ENCODE peak calls at places on chromosomes 13 and 19, in six cellular contexts. K is psoas muscle; Q is tibial artery; G is adrenal gland; X is CD8-positive, alpha-beta T cell; J is BE2C. M is an unnamed sample. For H3K4me1, the result is how much of the 10 kb centered on the place peaks cover.

GRCh38 chr19:16571689-16572331 is 405 bp downstream of the SLC35E1 start:
- DNase-seq in K (peak), Q (no peak), G (no peak), X (no peak), J (peak), M (peak)

GRCh38 chr13:75372517-75372916 is 109.5 kb downstream of the TBC1D4 start:
- DNase-seq in K (no peak), Q (no peak), G (no peak), X (no peak), J (peak), M (no peak)

GRCh38 chr13:30477346-30478235 is 11.9 kb upstream of the HMGB1 start:
- DNase-seq in K (no peak), Q (no peak), G (no peak), X (no peak), J (no peak), M (no peak)

GRCh38 chr13:50797081-50797480 is 46.4 kb downstream of the DLEU7 start:
- DNase-seq in K (no peak), Q (no peak), G (no peak), X (no peak), J (no peak), M (no peak)

GRCh38 chr13:46679369-46680180 is 117.4 kb downstream of the ESD start:
- DNase-seq in K (no peak), Q (no peak), G (no peak), X (peak), J (peak), M (no peak)

GRCh38 chr13:35871561-35871960 is 259.6 kb downstream of the DCLK1 start:
- DNase-seq in K (no peak), Q (no peak), G (no peak), X (no peak), J (no peak), M (no peak)

GRCh38 chr19:53772943-53773342 is 51.2 kb downstream of the NLRP12 start:
- DNase-seq in K (no peak), Q (no peak), G (peak), X (peak), J (peak), M (no peak)

GRCh38 chr19:13692096-13692495 is 72.2 kb upstream of the MRI1 start:
- DNase-seq in K (no peak), Q (no peak), G (peak), X (no peak), J (no peak), M (no peak)

GRCh38 chr19:17311455-17312248 is 2.3 kb downstream of the DDA1 start:
- DNase-seq in K (no peak), Q (no peak), G (peak), X (no peak), J (no peak), M (no peak)

GRCh38 chr19:50458396-50459066 is 17.8 kb upstream of the EMC10 start:
- DNase-seq in K (no peak), Q (no peak), G (no peak), X (no peak), J (no peak), M (no peak)

GRCh38 chr19:6229951-6230712 is 49.6 kb downstream of the MLLT1 start:
- DNase-seq in K (peak), Q (no peak), G (no peak), X (no peak), J (no peak), M (no peak)

GRCh38 chr13:41456768-41457588 is at the start of gene RGCC:
- DNase-seq in K (peak), Q (peak), G (peak), X (peak), J (peak), M (peak)

GRCh38 chr13:30840515-30840914 is 65.6 kb upstream of the MEDAG start:
- DNase-seq in K (no peak), Q (no peak), G (no peak), X (no peak), J (no peak), M (no peak)

GRCh38 chr13:66996503-66996902 is 233.6 kb downstream of the PCDH9 start:
- DNase-seq in K (no peak), Q (no peak), G (no peak), X (no peak), J (no peak), M (no peak)

GRCh38 chr13:95100525-95101121 is 200.6 kb downstream of the ABCC4 start:
- DNase-seq in K (no peak), Q (no peak), G (no peak), X (no peak), J (no peak), M (no peak)

GRCh38 chr13:23547000-23547590 is 23.1 kb upstream of the TNFRSF19 start:
- DNase-seq in K (peak), Q (peak), G (peak), X (no peak), J (peak), M (no peak)

GRCh38 chr19:52190679-52191293 is 934 bp downstream of the PPP2R1A start:
- DNase-seq in K (peak), Q (peak), G (peak), X (no peak), J (no peak), M (peak)

GRCh38 chr19:43634877-43635560 is 4.6 kb downstream of the CADM4 start:
- DNase-seq in K (no peak), Q (no peak), G (peak), X (no peak), J (no peak), M (no peak)

GRCh38 chr19:28456708-28457320 is 756.1 kb downstream of the UQCRFS1 start:
- DNase-seq in K (no peak), Q (no peak), G (no peak), X (no peak), J (no peak), M (no peak)

GRCh38 chr13:44329909-44330545 is 43.6 kb upstream of the SERP2 start:
- DNase-seq in K (no peak), Q (no peak), G (no peak), X (no peak), J (no peak), M (no peak)

GRCh38 chr13:30577381-30577780 is 40.3 kb upstream of the USPL1 start:
- DNase-seq in K (no peak), Q (no peak), G (peak), X (no peak), J (no peak), M (no peak)

GRCh38 chr13:20197361-20197834 is 4.7 kb upstream of the GJB2 start:
- DNase-seq in K (no peak), Q (no peak), G (no peak), X (no peak), J (no peak), M (no peak)

GRCh38 chr13:111031531-111031961 is 83.6 kb upstream of the ARHGEF7 start:
- DNase-seq in K (peak), Q (peak), G (peak), X (no peak), J (no peak), M (no peak)

GRCh38 chr19:33676999-33677665 is 55.4 kb downstream of the CHST8 start:
- DNase-seq in K (no peak), Q (peak), G (no peak), X (no peak), J (peak), M (no peak)

GRCh38 chr19:55432355-55432959 is 10.6 kb downstream of the SHISA7 start:
- DNase-seq in K (peak), Q (no peak), G (no peak), X (no peak), J (no peak), M (no peak)

DNA sequence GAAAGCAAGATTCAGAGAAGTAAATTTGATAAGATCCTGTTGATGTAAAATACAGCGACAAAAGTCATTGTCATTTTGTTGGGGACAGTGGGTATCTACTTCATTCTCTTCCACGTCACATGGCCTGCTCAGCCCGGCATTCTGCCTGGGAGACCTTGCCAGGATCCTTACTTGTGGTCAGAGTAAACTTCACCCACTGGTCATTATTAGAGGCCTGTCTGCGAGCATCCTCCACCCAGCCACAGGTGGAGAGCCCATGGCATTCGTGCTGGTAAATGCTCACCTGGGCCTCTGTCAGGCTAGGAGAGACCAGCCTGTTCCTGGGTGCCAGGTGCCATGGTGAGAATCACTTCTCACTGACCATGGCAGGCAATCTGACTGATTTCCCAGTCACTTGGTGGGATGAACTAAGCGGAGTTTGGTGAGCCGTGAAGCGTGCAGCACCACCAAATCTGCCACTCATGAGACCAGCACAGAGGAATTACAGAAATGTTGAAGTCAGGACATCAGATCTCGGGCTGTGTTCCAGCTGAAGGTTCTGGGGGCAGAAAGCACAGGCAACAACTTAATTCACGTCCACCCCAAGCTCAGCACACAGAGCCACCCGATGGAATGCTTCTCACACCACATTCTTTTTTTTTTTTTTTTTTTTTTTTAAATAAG is 107.0 kb downstream of the SIPA1L3 start:
- DNase-seq in K (no peak), Q (no peak), G (no peak), X (no peak), J (no peak), M (no peak)
- H3K4me1 ChIP-seq in K (under half), Q (under half), G (under half), X (under half), J (under half), M (under half)

GRCh38 chr19:46915386-46915785 is 54.6 kb downstream of the ARHGAP35 start:
- DNase-seq in K (no peak), Q (no peak), G (no peak), X (no peak), J (no peak), M (no peak)

GRCh38 chr19:46911456-46911855 is 50.7 kb downstream of the ARHGAP35 start:
- DNase-seq in K (no peak), Q (no peak), G (no peak), X (no peak), J (no peak), M (no peak)

GRCh38 chr19:46916971-46917370 is 56.2 kb downstream of the ARHGAP35 start:
- DNase-seq in K (no peak), Q (no peak), G (no peak), X (no peak), J (no peak), M (no peak)

GRCh38 chr19:46913198-46913851 is 52.5 kb downstream of the ARHGAP35 start:
- DNase-seq in K (no peak), Q (no peak), G (no peak), X (no peak), J (no peak), M (no peak)

DNA sequence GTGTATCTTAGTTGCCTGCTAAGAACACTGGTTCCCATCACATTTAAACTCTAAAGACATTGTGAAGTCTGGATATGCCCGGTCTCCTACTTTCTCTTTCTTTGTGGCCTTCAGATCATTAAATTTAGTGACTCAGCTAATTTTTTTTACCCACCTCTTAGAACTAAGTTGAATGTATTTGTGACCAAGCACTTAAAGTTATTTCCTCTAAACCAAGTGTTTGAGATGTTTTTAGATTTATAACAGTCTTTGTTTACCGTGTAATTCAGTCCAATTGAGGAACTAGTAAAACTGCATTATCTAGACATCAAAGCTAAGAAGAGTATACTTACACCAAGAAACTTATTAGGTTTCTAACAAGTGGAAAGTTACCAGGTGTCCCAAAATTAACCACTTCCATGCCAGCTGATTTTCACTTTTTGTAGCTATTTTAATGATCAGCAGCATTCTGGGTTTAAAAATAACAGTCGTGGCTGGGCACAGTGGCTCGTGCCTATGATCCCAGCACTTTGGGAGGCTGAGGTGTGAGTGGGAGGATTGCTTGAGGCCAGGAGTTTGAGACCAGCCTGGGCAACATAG is 53.1 kb downstream of the ARHGAP35 start:
- DNase-seq in K (no peak), Q (no peak), G (no peak), X (no peak), J (no peak), M (no peak)
- H3K4me3 ChIP-seq in K (no peak), Q (no peak), G (no peak), X (no peak), J (no peak), M (no peak)

DNA sequence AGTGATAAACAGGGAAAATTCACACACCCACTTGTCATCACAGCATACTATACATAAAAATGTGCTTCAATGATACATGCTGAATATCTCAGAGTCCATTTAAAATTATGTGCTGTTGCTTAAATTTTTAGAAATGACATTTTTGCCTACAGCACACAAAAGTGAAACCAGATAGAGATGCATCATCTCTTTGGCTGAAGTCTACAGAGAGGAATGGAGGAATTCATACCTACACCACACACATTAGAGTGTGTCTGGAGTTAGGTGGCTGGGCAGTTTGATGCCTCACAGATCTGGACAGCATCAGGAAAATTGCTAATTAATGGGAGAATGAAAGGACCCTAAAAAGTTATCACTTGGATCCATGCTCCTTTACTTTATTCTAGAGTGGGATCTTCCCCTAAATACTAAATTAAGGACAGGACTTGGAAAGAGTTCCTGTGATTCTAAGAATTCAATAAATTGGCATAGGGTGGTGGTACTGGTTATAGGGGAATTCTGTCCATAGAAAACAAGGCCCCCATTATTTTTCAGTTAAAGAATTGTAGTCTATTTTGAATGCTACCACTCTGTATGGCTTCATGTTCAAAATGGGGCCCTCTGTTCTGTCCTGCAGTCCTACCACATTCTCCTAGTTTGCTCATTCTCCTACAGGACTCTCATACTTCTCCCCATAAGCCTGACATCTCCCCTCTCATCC is 41.3 kb downstream of the RCBTB2 start:
- DNase-seq in K (no peak), Q (no peak), G (no peak), X (no peak), J (no peak), M (no peak)
- H3K4me1 ChIP-seq in K (under half), Q (under half), G (under half), X (half or more), J (under half), M (under half)

DNA sequence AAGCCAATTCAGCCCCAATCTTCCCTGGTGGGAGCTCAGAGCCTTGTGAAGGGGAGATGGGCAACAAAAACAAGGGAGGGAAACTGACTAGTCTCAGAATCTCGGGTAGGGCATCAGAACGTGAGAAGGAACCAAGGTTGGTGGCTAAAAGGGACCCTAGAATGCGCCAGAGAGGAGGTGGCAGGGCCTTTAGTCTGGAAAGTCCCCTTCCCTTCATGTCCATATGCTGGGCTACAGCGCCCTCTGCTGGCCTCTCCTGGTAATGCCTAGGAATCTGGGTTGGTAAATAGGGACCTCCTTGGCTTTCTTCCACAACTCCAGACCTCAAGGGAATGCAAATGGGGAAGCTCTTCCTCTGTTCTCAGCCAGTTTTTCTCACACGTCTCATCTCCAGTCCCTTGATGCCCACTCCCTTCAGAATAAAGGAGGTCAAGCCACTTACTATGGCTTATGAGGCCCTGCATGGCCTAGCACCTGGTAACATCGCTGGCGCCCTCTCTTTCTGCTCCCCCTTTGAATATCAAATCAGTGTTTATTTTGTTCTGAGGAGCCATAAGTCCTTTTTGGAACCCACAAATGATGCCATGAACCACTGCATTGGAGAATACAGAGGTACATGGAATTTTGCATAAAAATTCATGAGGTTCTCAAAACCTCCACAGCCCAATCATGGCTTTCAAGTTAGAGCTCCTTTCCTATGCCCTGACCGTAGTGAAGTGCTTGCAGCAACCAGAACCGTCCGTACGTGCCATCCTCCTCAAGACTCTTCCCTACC is 1.3 kb upstream of the CCDC97 start:
- DNase-seq in K (peak), Q (peak), G (peak), X (peak), J (peak), M (peak)
- H3K4me3 ChIP-seq in K (peak), Q (peak), G (no peak), X (peak), J (no peak), M (no peak)